ENCODE peak calls at places on chromosomes 1 and 21, in four cellular contexts. J is A549, T is cardiac fibroblast, N is upper lobe of right lung. V is an unnamed sample.

GRCh38 chr1:234176000-234176399 is 197.3 kb upstream of the COA6 start:
- DNase-seq in J (no peak), T (no peak), N (no peak), V (no peak)

GRCh38 chr1:55140546-55140983 is 74.6 kb downstream of the USP24 start:
- DNase-seq in J (peak), T (peak), N (no peak), V (peak)

GRCh38 chr21:34640858-34641257 is 25.9 kb upstream of the RCAN1 start:
- DNase-seq in J (no peak), T (peak), N (no peak), V (no peak)

GRCh38 chr1:41918450-41919043 is at the start of gene HIVEP3:
- DNase-seq in J (peak), T (peak), N (no peak), V (no peak)

GRCh38 chr1:209989525-209989924 is 51.5 kb downstream of the SYT14 start:
- DNase-seq in J (peak), T (peak), N (no peak), V (no peak)

GRCh38 chr1:214476229-214476957 is 75.0 kb downstream of the PTPN14 start:
- DNase-seq in J (no peak), T (no peak), N (no peak), V (peak)

GRCh38 chr1:178542554-178543290 is 29.8 kb downstream of the TEX35 start:
- DNase-seq in J (peak), T (peak), N (peak), V (peak)

GRCh38 chr1:230632273-230632873 is 9.9 kb upstream of the COG2 start:
- DNase-seq in J (peak), T (peak), N (no peak), V (peak)

GRCh38 chr1:2628191-2628932 is 4.5 kb downstream of the MMEL1 start:
- DNase-seq in J (no peak), T (no peak), N (peak), V (no peak)

GRCh38 chr1:53591924-53592323 is 132.7 kb downstream of the DMRTB1 start:
- DNase-seq in J (no peak), T (no peak), N (peak), V (no peak)

GRCh38 chr1:234771642-234772344 is 161.8 kb upstream of the IRF2BP2 start:
- DNase-seq in J (no peak), T (no peak), N (no peak), V (no peak)

GRCh38 chr1:177351361-177352108 is 180.8 kb downstream of the BRINP2 start:
- DNase-seq in J (no peak), T (no peak), N (peak), V (peak)

GRCh38 chr1:1788646-1789431 is 10.6 kb upstream of the NADK start:
- DNase-seq in J (peak), T (peak), N (no peak), V (peak)

GRCh38 chr1:53359225-53359933 is 31.5 kb upstream of the LRP8 start:
- DNase-seq in J (no peak), T (no peak), N (peak), V (no peak)

GRCh38 chr1:180231506-180232420 is 1.7 kb downstream of the LHX4 start:
- DNase-seq in J (peak), T (peak), N (no peak), V (peak)

GRCh38 chr1:192225713-192226112 is 67.5 kb downstream of the RGS18 start:
- DNase-seq in J (no peak), T (peak), N (no peak), V (no peak)

GRCh38 chr1:100930494-100930893 is 34.6 kb downstream of the SLC30A7 start:
- DNase-seq in J (no peak), T (no peak), N (no peak), V (no peak)

GRCh38 chr1:156379420-156380165 is 10.6 kb downstream of the RHBG start:
- DNase-seq in J (peak), T (peak), N (no peak), V (no peak)

GRCh38 chr21:42352433-42353095 is 1.8 kb upstream of the TFF2 start:
- DNase-seq in J (no peak), T (no peak), N (peak), V (no peak)

GRCh38 chr21:32570456-32570855 is 14.9 kb downstream of the TCP10L start:
- DNase-seq in J (no peak), T (no peak), N (no peak), V (no peak)

GRCh38 chr1:183032122-183032921 is 9.1 kb downstream of the LAMC1 start:
- DNase-seq in J (no peak), T (no peak), N (no peak), V (no peak)

GRCh38 chr1:155324717-155325595 is 4.3 kb downstream of the RUSC1 start:
- DNase-seq in J (peak), T (peak), N (peak), V (peak)

GRCh38 chr1:42943166-42943565 is 15.5 kb downstream of the SLC2A1 start:
- DNase-seq in J (no peak), T (peak), N (peak), V (peak)

GRCh38 chr1:47348246-47348645 is 14.7 kb downstream of the CMPK1 start:
- DNase-seq in J (no peak), T (no peak), N (no peak), V (no peak)

GRCh38 chr1:100785399-100786082 is 66.0 kb downstream of the VCAM1 start:
- DNase-seq in J (no peak), T (peak), N (no peak), V (peak)

GRCh38 chr1:60394436-60394835 is 320.9 kb upstream of the C1orf87 start:
- DNase-seq in J (no peak), T (no peak), N (no peak), V (no peak)

GRCh38 chr1:2314297-2314802 is 77.0 kb downstream of the MORN1 start:
- DNase-seq in J (peak), T (peak), N (peak), V (peak)

GRCh38 chr1:8063298-8064068 is 37.4 kb upstream of the ERRFI1 start:
- DNase-seq in J (no peak), T (no peak), N (no peak), V (no peak)

GRCh38 chr1:69201716-69202115 is 366.0 kb upstream of the LRRC7 start:
- DNase-seq in J (no peak), T (peak), N (no peak), V (no peak)

GRCh38 chr1:197577580-197577979 is 197.7 kb downstream of the DENND1B start:
- DNase-seq in J (no peak), T (no peak), N (no peak), V (no peak)

GRCh38 chr21:46437511-46437910 is 21.2 kb upstream of the DIP2A start:
- DNase-seq in J (no peak), T (no peak), N (no peak), V (no peak)

GRCh38 chr1:238954865-238955264 is 431.5 kb upstream of the CHRM3 start:
- DNase-seq in J (no peak), T (no peak), N (no peak), V (no peak)

GRCh38 chr1:205665216-205665757 is 15.0 kb downstream of the SLC45A3 start:
- DNase-seq in J (no peak), T (no peak), N (no peak), V (no peak)

GRCh38 chr1:79815115-79815514 is 808.6 kb upstream of the ADGRL4 start:
- DNase-seq in J (no peak), T (no peak), N (no peak), V (no peak)

GRCh38 chr1:18183477-18183974 is 75.9 kb downstream of the IGSF21 start:
- DNase-seq in J (no peak), T (no peak), N (no peak), V (no peak)
- TF ChIP-seq CTCF in J (no peak), T (no peak), N (no peak), V (no peak)

GRCh38 chr1:25746299-25747045 is 53.5 kb upstream of the SELENON start:
- DNase-seq in J (no peak), T (no peak), N (no peak), V (no peak)

GRCh38 chr1:25744636-25745425 is 55.2 kb upstream of the SELENON start:
- DNase-seq in J (no peak), T (no peak), N (peak), V (no peak)

GRCh38 chr1:25743164-25744139 is 56.5 kb upstream of the SELENON start:
- DNase-seq in J (no peak), T (peak), N (peak), V (no peak)

GRCh38 chr1:25742316-25742715 is 57.7 kb upstream of the SELENON start:
- DNase-seq in J (no peak), T (no peak), N (peak), V (no peak)

DNA sequence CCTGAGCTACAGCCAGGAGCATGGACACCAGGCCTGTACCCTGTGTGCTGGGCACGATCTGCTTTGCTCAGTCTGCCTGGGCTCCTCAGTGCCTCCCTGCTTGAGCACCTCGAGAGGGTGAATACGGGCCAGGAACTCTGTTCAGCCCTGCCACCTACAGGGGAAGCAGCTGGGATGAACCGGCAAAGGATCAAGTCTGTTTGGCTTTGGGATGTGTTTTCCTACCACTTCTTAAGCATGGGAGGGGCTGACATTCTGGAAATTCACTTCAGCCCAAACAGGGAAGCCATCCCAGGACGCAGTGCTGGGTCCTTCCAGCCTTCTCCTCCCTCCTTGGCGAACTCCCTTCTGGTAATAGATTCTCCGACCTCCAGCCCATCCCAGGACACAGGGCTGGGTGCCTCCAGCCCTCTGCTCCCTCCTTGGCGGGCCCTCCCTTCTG is 55.8 kb upstream of the SELENON start:
- DNase-seq in J (peak), T (peak), N (peak), V (peak)
- TF ChIP-seq CTCF in J (peak), T (peak), N (peak), V (no peak)

GRCh38 chr1:218547901-218548730 is 203.0 kb downstream of the TGFB2 start:
- DNase-seq in J (no peak), T (no peak), N (no peak), V (peak)

GRCh38 chr1:218548764-218549163 is 203.6 kb downstream of the TGFB2 start:
- DNase-seq in J (no peak), T (peak), N (no peak), V (no peak)

GRCh38 chr1:218546314-218546713 is 201.2 kb downstream of the TGFB2 start:
- DNase-seq in J (no peak), T (peak), N (no peak), V (peak)
- TF ChIP-seq CTCF in J (no peak), T (peak), N (no peak), V (no peak)

GRCh38 chr1:164440222-164440621 is 118.8 kb upstream of the PBX1 start:
- DNase-seq in J (peak), T (peak), N (no peak), V (peak)
- TF ChIP-seq CTCF in J (peak), T (peak), N (peak), V (peak)

DNA sequence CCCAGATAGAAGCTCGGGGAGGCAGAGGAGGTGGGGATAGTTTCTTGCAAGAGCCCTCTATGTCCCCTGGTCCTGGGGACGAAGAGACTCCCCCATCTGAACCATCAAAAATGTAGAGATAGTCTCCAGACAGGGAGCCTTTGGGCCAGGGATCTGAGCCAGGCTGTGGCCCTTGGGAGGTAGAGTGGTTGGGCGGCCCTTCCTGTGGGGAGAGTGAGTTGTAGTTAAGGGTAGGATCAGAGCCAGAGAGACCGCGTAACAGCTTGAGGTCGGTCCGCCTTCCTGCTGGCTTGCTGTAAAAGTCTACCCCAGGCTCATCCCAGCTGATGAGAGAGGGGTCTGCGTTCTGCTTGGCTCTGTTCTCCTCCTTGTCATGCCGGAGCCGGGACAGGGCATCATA is 25.3 kb downstream of the PIK3C2B start:
- DNase-seq in J (no peak), T (no peak), N (peak), V (no peak)
- TF ChIP-seq CTCF in J (no peak), T (no peak), N (no peak), V (no peak)

V was measured in Calu3.